ENCODE peak calls at places on chromosomes 13 and 19, in four cellular contexts. N is progenitor cell of endocrine pancreas; Q is activated CD4-positive, CD25-positive, alpha-beta regulatory T cell treated with anti-CD3 and anti-CD28 coated beads, Interleukin-2, amount 50 U/mL, for 72 hours; H is Caco-2. Y is an unnamed sample.

GRCh38 chr13:79448413-79448812 is 32.5 kb upstream of the NDFIP2 start:
- DNase-seq in N (no peak), Q (no peak), H (no peak), Y (no peak)

GRCh38 chr19:42563352-42564210 is 31.1 kb downstream of the CEACAM8 start:
- DNase-seq in N (no peak), Q (no peak), H (peak), Y (no peak)

GRCh38 chr19:56252699-56253422 is 19.7 kb upstream of the EDDM13 start:
- DNase-seq in N (peak), Q (peak), H (peak), Y (peak)

GRCh38 chr19:35206379-35206778 is 22.2 kb downstream of the FAM187B start:
- DNase-seq in N (no peak), Q (no peak), H (no peak), Y (peak)

GRCh38 chr19:1360818-1361461 is 22.8 kb upstream of the NDUFS7 start:
- DNase-seq in N (no peak), Q (no peak), H (no peak), Y (no peak)

GRCh38 chr13:48142437-48142836 is 47.5 kb upstream of the MED4 start:
- DNase-seq in N (no peak), Q (no peak), H (no peak), Y (no peak)

GRCh38 chr19:29396925-29397324 is 128.9 kb upstream of the VSTM2B start:
- DNase-seq in N (no peak), Q (no peak), H (no peak), Y (no peak)

GRCh38 chr13:20901668-20902437 is 693 bp downstream of the XPO4 start:
- DNase-seq in N (peak), Q (peak), H (peak), Y (peak)

GRCh38 chr13:41136396-41137031 is 3.9 kb upstream of the KBTBD6 start:
- DNase-seq in N (no peak), Q (no peak), H (no peak), Y (no peak)

GRCh38 chr13:103273825-103274224 is 207.6 kb upstream of the SLC10A2 start:
- DNase-seq in N (no peak), Q (no peak), H (no peak), Y (no peak)

GRCh38 chr19:1882089-1882785 is 3.1 kb downstream of the ABHD17A start:
- DNase-seq in N (no peak), Q (no peak), H (no peak), Y (no peak)

GRCh38 chr19:50833117-50833801 is at the start of gene KLK15:
- DNase-seq in N (no peak), Q (no peak), H (no peak), Y (no peak)

GRCh38 chr19:48639483-48640375 is 2.5 kb upstream of the DBP start:
- DNase-seq in N (no peak), Q (no peak), H (peak), Y (no peak)

GRCh38 chr13:100534911-100535310 is 53.7 kb downstream of the GGACT start:
- DNase-seq in N (no peak), Q (no peak), H (no peak), Y (no peak)

GRCh38 chr13:98182589-98182988 is 5.5 kb upstream of the RNF113B start:
- DNase-seq in N (no peak), Q (no peak), H (no peak), Y (no peak)

Y was measured in ecto neural progenitor cell.